ENCODE peak calls at places on chromosomes 6 and 20, in four cellular contexts. M is lung; D is mammary epithelial cell; I is CD8-positive, alpha-beta T cell. T is an unnamed sample.
A peak's percentile ranks its signal among the peaks of the same experiment; 100 is the strongest.

GRCh38 chr6:157260735-157261134 is 62.6 kb downstream of the TMEM242 start:
- DNase-seq in I (no peak), D (peak; percentile 78), M (no peak), T (peak; percentile 64)

GRCh38 chr6:154602296-154602695 is 91.8 kb upstream of the CNKSR3 start:
- DNase-seq in I (no peak), D (no peak), M (no peak), T (no peak)

GRCh38 chr6:128731249-128732165 is 151.4 kb upstream of the LAMA2 start:
- DNase-seq in M (no peak), D (peak; percentile 47), I (no peak), T (peak; percentile 48)

GRCh38 chr20:3454821-3455220 is 16.0 kb upstream of the ATRN start:
- DNase-seq in I (no peak), M (no peak), D (no peak), T (no peak)

GRCh38 chr6:158283304-158284005 is 28.8 kb upstream of the TULP4 start:
- DNase-seq in D (peak; percentile 18), M (no peak), I (no peak), T (no peak)

GRCh38 chr6:132715204-132715603 is 1.3 kb upstream of the VNN1 start:
- DNase-seq in M (no peak), I (no peak), D (peak; percentile 64), T (peak; percentile 57)

GRCh38 chr6:133609404-133610270 is 279.3 kb upstream of the TCF21 start:
- DNase-seq in D (peak; percentile 97), M (no peak), I (no peak), T (peak; percentile 94)

GRCh38 chr6:108961077-108961476 is 112.9 kb downstream of the ARMC2 start:
- DNase-seq in M (no peak), I (no peak), D (no peak), T (no peak)

GRCh38 chr6:81933648-81934047 is 181.2 kb upstream of the TENT5A start:
- DNase-seq in M (no peak), D (no peak), I (no peak), T (no peak)

GRCh38 chr6:106966671-106967522 is 7.6 kb downstream of the CD24 start:
- DNase-seq in I (no peak), D (peak; percentile 27), M (no peak), T (no peak)

GRCh38 chr6:40391086-40391485 is 196.1 kb downstream of the LRFN2 start:
- DNase-seq in I (no peak), M (no peak), D (no peak), T (no peak)

GRCh38 chr6:162777091-162777490 is 49.3 kb downstream of the PACRG start:
- DNase-seq in I (no peak), M (no peak), D (no peak), T (no peak)

GRCh38 chr6:107102414-107102805 is 12.9 kb downstream of the BEND3 start:
- DNase-seq in I (no peak), M (no peak), D (no peak), T (no peak)

GRCh38 chr6:154638369-154638768 is 94.8 kb upstream of the SCAF8 start:
- DNase-seq in M (no peak), I (no peak), D (peak; percentile 17), T (no peak)

GRCh38 chr6:82836022-82836575 is 229.5 kb downstream of the UBE3D start:
- DNase-seq in D (no peak), M (no peak), I (no peak), T (no peak)

GRCh38 chr20:25178563-25179438 is 16.7 kb upstream of the ENTPD6 start:
- DNase-seq in M (peak; percentile 87), I (no peak), D (peak; percentile 97), T (peak; percentile 96)

GRCh38 chr6:159633196-159633595 is 59.8 kb downstream of the SOD2 start:
- DNase-seq in M (no peak), I (no peak), D (no peak), T (peak; percentile 53)

GRCh38 chr6:160088069-160088773 is 33.4 kb upstream of the SLC22A1 start:
- DNase-seq in D (peak; percentile 43), I (no peak), M (peak; percentile 49), T (peak; percentile 80)

GRCh38 chr6:160015778-160016684 is 47.1 kb downstream of the IGF2R start:
- DNase-seq in M (no peak), I (peak; percentile 10), D (no peak), T (no peak)

GRCh38 chr6:89122625-89123024 is 4.8 kb upstream of the SRSF12 start:
- DNase-seq in M (peak; percentile 7), I (no peak), D (peak; percentile 27), T (peak; percentile 36)

GRCh38 chr6:159056003-159056402 is 11.2 kb upstream of the TAGAP start:
- DNase-seq in I (no peak), M (no peak), D (no peak), T (no peak)

GRCh38 chr6:38391206-38391908 is 248.4 kb downstream of the BTBD9 start:
- DNase-seq in M (no peak), D (peak; percentile 26), I (no peak), T (peak; percentile 10)

GRCh38 chr6:143198312-143198711 is 137.6 kb downstream of the AIG1 start:
- DNase-seq in M (no peak), D (no peak), I (no peak), T (no peak)

GRCh38 chr20:51326241-51326819 is 216.2 kb downstream of the NFATC2 start:
- DNase-seq in D (no peak), I (peak; percentile 17), M (no peak), T (no peak)

GRCh38 chr20:56215115-56215514 is 33.4 kb upstream of the MC3R start:
- DNase-seq in I (no peak), D (no peak), M (no peak), T (no peak)

GRCh38 chr6:21455071-21455470 is 138.5 kb upstream of the SOX4 start:
- DNase-seq in M (no peak), I (no peak), D (no peak), T (no peak)

GRCh38 chr20:20710847-20711315 is 1.6 kb downstream of the RALGAPA2 start:
- DNase-seq in D (peak; percentile 52), M (peak; percentile 79), I (no peak), T (no peak)

GRCh38 chr6:70221025-70221714 is 81.7 kb downstream of the COL9A1 start:
- DNase-seq in I (no peak), M (no peak), D (no peak), T (peak; percentile 39)

GRCh38 chr6:25553502-25553901 is 98.5 kb upstream of the SCGN start:
- DNase-seq in M (no peak), I (no peak), D (no peak), T (no peak)

GRCh38 chr6:149995971-149996370 is 29.4 kb downstream of the RAET1L start:
- DNase-seq in I (no peak), M (no peak), D (no peak), T (no peak)

GRCh38 chr20:2236266-2236665 is 59.5 kb upstream of the TGM3 start:
- DNase-seq in D (peak; percentile 20), I (no peak), M (no peak), T (peak; percentile 65)

GRCh38 chr6:162706236-162706635 is 21.3 kb downstream of the PRKN start:
- DNase-seq in I (no peak), M (no peak), D (no peak), T (no peak)

GRCh38 chr6:87907521-87907920 is 140.1 kb upstream of the SPACA1 start:
- DNase-seq in I (no peak), D (peak; percentile 78), M (no peak), T (no peak)

DNA sequence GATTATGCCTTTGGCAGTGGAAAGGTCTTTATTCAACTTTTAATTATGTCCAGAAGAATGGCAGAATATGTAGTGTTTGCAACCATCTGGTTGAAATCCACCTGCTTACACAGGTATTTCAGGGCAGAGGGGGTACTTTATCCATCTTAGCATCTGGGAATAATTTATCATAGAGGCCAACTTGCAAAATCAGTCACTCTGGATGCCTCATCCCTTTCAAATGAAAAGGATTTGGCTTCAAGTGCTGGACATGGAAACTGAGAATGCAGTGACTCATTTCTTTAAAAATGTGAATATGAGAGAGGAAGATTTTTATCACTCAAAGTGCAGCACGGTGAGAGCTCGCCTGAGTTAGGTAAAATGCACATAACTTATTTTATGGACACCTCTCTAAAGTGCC is 758.3 kb downstream of the KIF16B start:
- DNase-seq in M (no peak), D (peak; percentile 57), I (no peak), T (no peak)
- H3K27ac ChIP-seq in M (no peak overlapping the region), D (no peak overlapping the region), I (no peak overlapping the region), T (no peak overlapping the region)

DNA sequence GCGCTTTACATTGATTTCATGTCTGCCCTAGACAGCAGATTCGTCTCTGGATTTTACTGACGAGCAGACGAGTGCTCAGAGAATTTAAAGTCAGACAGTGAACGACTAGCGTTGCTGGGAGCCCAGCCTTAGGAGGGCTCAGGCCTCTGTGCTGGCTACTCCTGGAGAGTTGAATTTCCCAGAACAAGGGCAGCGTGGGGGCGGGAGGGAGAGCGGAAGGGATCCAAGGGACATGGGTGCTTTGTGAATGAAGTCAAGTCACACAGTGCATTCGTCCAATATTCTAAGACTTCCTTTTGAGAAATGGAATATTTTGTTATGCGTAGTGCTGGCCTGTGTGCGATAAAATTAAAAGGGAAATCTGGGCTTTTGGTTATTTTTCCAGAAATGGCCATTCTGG is 126.5 kb downstream of the MYLK4 start:
- DNase-seq in M (no peak), I (no peak), D (no peak), T (no peak)
- TF ChIP-seq CTCF in M (no peak), I (no peak), D (no peak), T (no peak)

GRCh38 chr6:30500421-30501069 is 11.2 kb downstream of the HLA-E start:
- DNase-seq in M (no peak), I (no peak), D (no peak), T (no peak)
- H3K27ac ChIP-seq in M (peak overlapping the region; percentile 57), I (no peak overlapping the region), D (no peak overlapping the region), T (peak overlapping the region; percentile 47)

DNA sequence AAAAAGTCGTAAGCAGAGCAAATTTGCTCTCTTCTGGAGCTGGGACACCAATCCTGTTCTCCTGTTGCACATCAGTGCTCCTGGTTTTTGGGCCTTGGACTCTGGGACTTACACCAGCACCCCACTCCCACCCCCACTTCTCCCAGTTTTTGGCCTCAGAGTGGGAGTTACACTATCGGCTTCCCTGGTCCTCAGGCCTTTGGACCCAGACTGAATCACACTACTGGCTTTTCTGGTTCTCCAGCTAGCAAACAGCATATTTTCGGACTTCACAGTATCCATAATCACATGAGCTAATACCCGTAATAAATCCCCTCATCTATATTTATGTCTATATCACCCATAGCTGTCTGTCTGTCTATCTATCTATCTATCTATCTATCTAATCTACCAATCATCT is 23.2 kb upstream of the ASCC3 start:
- DNase-seq in M (no peak), I (no peak), D (no peak), T (no peak)
- TF ChIP-seq CTCF in M (no peak), I (no peak), D (no peak), T (no peak)

GRCh38 chr20:57558614-57559285 is 2.2 kb upstream of the PCK1 start:
- DNase-seq in M (no peak), D (no peak), I (no peak), T (no peak)
- H3K27ac ChIP-seq in M (no peak overlapping the region), D (no peak overlapping the region), I (no peak overlapping the region), T (no peak overlapping the region)